ENCODE peak calls at places on chromosomes 7 and 10, in four cellular contexts. C is GM23248, G is fibroblast of lung, Y is transverse colon. E is an unnamed sample.
A peak's percentile ranks its signal among the peaks of the same experiment; 100 is the strongest.

GRCh38 chr10:60952067-60952845 is 8.3 kb upstream of the RHOBTB1 start:
- DNase-seq in C (no peak), Y (no peak), G (no peak), E (no peak)

GRCh38 chr7:114141415-114141814 is 222.6 kb upstream of the PPP1R3A start:
- DNase-seq in Y (no peak), G (no peak), C (peak; percentile 19), E (no peak)

GRCh38 chr7:1721047-1721687 is 51.1 kb downstream of the ELFN1 start:
- DNase-seq in Y (no peak), G (no peak), C (peak; percentile 49), E (no peak)

GRCh38 chr7:4996696-4997222 is 37.8 kb upstream of the MMD2 start:
- DNase-seq in G (no peak), C (no peak), Y (no peak), E (no peak)

GRCh38 chr7:19375986-19376385 is 230.8 kb upstream of the FERD3L start:
- DNase-seq in Y (no peak), G (no peak), C (no peak), E (no peak)

GRCh38 chr7:136213012-136213411 is 235.9 kb upstream of the MTPN start:
- DNase-seq in G (no peak), Y (no peak), C (no peak), E (no peak)

GRCh38 chr10:79063661-79064490 is 4.9 kb upstream of the ZMIZ1 start:
- DNase-seq in Y (peak; percentile 65), C (no peak), G (no peak), E (no peak)

GRCh38 chr7:43303740-43304241 is 191.3 kb downstream of the HECW1 start:
- DNase-seq in Y (no peak), G (no peak), C (peak; percentile 15), E (no peak)

GRCh38 chr10:30984563-30985328 is 46.9 kb downstream of the ZNF438 start:
- DNase-seq in C (peak; percentile 80), Y (no peak), G (peak; percentile 65), E (no peak)

DNA sequence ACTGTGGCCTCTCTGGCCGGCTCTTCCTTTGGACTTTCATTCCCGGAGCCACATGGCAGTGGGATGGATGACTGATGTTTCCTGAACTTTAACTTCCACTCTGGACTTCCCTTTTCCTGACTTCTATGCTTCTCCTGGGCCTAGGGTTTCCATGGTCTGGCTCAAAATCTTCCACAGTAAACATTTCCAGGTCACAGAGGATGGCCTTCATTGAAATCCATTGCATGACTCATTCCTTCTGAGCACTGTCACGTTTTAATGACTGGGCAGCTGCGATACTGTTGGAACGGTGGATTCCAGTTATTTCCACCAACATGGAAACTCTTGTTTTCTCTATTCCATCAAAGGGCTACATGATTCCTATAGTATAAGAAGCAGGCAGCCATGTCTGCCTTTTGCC is 24.4 kb upstream of the ZNF273 start:
- DNase-seq in G (no peak), Y (no peak), C (peak; percentile 17), E (no peak)
- H3K9me3 ChIP-seq in G (no peaks in the 10 kb centered on the region), Y (no peaks in the 10 kb centered on the region), C (no peaks in the 10 kb centered on the region), E (no peaks in the 10 kb centered on the region)

GRCh38 chr10:123377883-123378282 is 223.7 kb downstream of the BUB3 start:
- DNase-seq in Y (no peak), C (no peak), G (peak; percentile 2), E (no peak)

GRCh38 chr10:123375738-123376137 is 221.5 kb downstream of the BUB3 start:
- DNase-seq in Y (no peak), C (no peak), G (no peak), E (no peak)

GRCh38 chr10:123379156-123379555 is 225.0 kb downstream of the BUB3 start:
- DNase-seq in Y (no peak), G (no peak), C (no peak), E (no peak)

GRCh38 chr10:123380491-123381085 is 226.4 kb downstream of the BUB3 start:
- DNase-seq in C (peak; percentile 64), G (peak; percentile 6), Y (no peak), E (no peak)

GRCh38 chr10:123378302-123378701 is 224.1 kb downstream of the BUB3 start:
- DNase-seq in C (no peak), G (no peak), Y (no peak), E (no peak)
- H3K9me3 ChIP-seq in C (no peaks in the 10 kb centered on the region), G (no peaks in the 10 kb centered on the region), Y (no peaks in the 10 kb centered on the region), E (no peaks in the 10 kb centered on the region)

GRCh38 chr7:138370956-138371355 is 89.1 kb upstream of the TRIM24 start:
- DNase-seq in Y (no peak), C (no peak), G (no peak), E (no peak)
- H3K9me3 ChIP-seq in Y (peaks cover 22% of the 10 kb centered on the region), C (no peaks in the 10 kb centered on the region), G (no peaks in the 10 kb centered on the region), E (peaks cover 6% of the 10 kb centered on the region)

DNA sequence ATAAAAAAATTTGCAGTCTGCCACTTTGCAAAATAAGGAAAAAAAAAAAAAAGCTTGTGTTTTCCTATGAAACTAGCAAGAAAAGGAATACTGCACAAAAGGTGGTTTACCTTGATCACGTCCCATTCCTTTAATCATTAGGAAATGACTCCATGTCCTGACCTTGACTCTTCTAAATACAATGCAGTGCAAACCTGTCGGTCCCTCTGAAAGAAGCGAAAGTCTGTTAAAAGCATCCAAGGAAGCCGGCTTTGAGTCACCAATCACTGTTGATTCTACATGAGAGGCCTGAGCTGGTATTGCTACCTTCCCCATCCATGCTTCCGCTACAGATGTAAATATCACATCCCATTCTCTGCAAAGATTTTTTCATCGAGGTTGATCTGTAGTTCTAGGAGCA is 652.1 kb downstream of the SDK1 start:
- DNase-seq in C (no peak), Y (no peak), G (no peak), E (no peak)
- H3K9me3 ChIP-seq in C (no peaks in the 10 kb centered on the region), Y (no peaks in the 10 kb centered on the region), G (no peaks in the 10 kb centered on the region), E (no peaks in the 10 kb centered on the region)

GRCh38 chr7:57646219-57646900 is 196.4 kb downstream of the ZNF716 start:
- DNase-seq in G (no peak), C (no peak), Y (no peak), E (no peak)
- H3K9me3 ChIP-seq in G (no peaks in the 10 kb centered on the region), C (no peaks in the 10 kb centered on the region), Y (peaks cover 4% of the 10 kb centered on the region), E (no peaks in the 10 kb centered on the region)

DNA sequence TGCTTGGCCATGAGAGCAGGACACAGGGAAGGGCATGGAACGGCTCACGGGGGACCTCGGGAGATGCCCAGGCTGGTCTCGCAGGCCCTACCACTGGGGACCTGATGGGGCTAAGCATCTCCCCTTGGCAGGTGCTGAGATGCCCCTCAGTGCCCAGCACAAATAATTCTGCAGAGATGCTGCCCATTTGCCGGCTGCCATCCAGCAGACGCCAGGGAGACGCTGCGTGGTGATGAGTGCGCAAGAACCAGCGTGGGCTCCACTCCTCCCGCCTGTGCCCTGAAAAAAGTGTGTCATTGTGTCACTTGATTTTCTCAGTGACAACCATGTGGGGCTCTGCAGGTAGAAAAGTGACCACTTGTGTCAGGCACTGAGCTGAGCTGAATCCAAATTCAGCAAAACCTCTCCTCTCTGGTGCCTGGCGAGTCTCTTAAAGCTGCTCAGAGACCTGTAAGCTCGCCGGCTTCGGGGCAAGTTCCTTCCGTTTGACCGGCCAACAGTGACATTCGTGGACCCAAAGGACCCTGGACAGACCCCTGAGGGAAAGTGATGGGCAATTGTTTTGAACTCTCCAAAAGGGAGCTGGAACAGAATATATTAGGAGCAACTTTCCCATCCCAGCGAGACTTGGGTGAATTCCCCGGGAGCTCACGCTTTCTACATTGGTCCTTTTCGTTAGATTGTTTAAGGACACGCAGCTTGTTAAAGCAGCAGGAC is 332.9 kb downstream of the ADARB2 start:
- DNase-seq in Y (no peak), G (no peak), C (no peak), E (no peak)
- H3K9me3 ChIP-seq in Y (no peaks in the 10 kb centered on the region), G (no peaks in the 10 kb centered on the region), C (no peaks in the 10 kb centered on the region), E (no peaks in the 10 kb centered on the region)

GRCh38 chr10:21832751-21833150 is 170.8 kb downstream of the DNAJC1 start:
- DNase-seq in Y (no peak), C (no peak), G (no peak), E (no peak)
- H3K9me3 ChIP-seq in Y (peaks cover 33% of the 10 kb centered on the region), C (no peaks in the 10 kb centered on the region), G (no peaks in the 10 kb centered on the region), E (peaks cover 8% of the 10 kb centered on the region)

DNA sequence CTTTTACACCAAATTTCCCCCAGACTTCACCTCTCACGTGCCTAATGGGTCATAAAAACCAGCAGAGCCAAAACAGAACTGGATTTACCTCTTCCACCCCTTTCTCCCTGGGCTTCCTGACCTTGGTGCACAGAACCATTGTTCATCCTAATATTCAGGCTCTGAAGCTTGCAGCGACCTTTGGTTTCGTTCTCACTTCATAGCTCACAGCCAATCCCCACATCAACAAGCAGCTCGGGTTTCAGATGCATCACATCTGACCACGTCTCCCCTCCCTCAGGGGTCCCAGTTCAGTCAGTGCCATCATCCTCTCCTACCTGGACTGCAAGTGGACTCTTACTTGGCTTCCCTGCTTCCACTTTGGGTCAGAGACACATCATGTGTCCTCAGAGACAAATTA is 141.6 kb upstream of the DPP6 start:
- DNase-seq in Y (no peak), C (no peak), G (no peak), E (no peak)
- H3K9me3 ChIP-seq in Y (no peaks in the 10 kb centered on the region), C (no peaks in the 10 kb centered on the region), G (no peaks in the 10 kb centered on the region), E (no peaks in the 10 kb centered on the region)

DNA sequence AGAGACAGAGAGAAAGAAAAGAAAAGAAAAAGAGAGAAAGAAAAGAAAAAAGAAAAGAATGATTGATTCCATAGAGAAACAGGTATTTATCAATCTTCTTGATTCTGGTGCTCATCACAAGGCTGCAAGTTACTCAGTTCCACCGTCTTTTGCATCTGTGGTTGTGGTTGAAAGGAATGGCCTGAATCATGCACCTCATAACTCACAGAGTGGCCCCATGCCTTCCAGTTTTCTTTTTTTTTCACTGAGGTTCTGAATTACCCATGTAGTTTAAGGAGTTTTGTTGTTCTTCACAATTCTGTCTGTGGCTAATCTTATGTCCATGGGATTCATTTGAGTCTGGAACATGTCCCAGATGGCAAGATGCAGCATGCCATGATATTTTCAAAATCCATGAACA is 156.0 kb downstream of the ZNF33B start:
- DNase-seq in C (peak; percentile 37), G (peak; percentile 30), Y (no peak), E (no peak)
- H3K9me3 ChIP-seq in C (no peaks in the 10 kb centered on the region), G (no peaks in the 10 kb centered on the region), Y (no peaks in the 10 kb centered on the region), E (no peaks in the 10 kb centered on the region)

GRCh38 chr7:16599860-16600259 is 45.7 kb downstream of the ANKMY2 start:
- DNase-seq in G (no peak), Y (no peak), C (no peak), E (no peak)
- H3K9me3 ChIP-seq in G (no peaks in the 10 kb centered on the region), Y (no peaks in the 10 kb centered on the region), C (no peaks in the 10 kb centered on the region), E (no peaks in the 10 kb centered on the region)

E was measured in T-helper 17 cell.